ENCODE peak calls at places on chromosome 5, in four cellular contexts. E is K562, I is HepG2, J is H1. L is an unnamed sample.

GRCh38 chr5:100877277-100877676 is 25.8 kb downstream of the ST8SIA4 start:
- DNase-seq in E (no peak), I (no peak), J (no peak), L (no peak)

GRCh38 chr5:174338204-174339010 is 292.9 kb downstream of the NSG2 start:
- DNase-seq in E (no peak), I (no peak), J (no peak), L (no peak)

GRCh38 chr5:5348576-5348975 is 73.9 kb upstream of the ICE1 start:
- DNase-seq in E (no peak), I (no peak), J (no peak), L (no peak)

GRCh38 chr5:59207416-59207815 is 624.5 kb downstream of the RAB3C start:
- DNase-seq in E (no peak), I (no peak), J (no peak), L (no peak)

GRCh38 chr5:105684799-105685198 is 1985.9 kb downstream of the EFNA5 start:
- DNase-seq in E (no peak), I (no peak), J (no peak), L (no peak)

GRCh38 chr5:59436364-59437158 is 457.0 kb downstream of the PDE4D start:
- DNase-seq in E (no peak), I (no peak), J (no peak), L (no peak)

GRCh38 chr5:74167206-74167929 is 473.2 kb downstream of the ENC1 start:
- DNase-seq in E (no peak), I (no peak), J (no peak), L (peak)

GRCh38 chr5:91283899-91284298 is 99.2 kb downstream of the ARRDC3 start:
- DNase-seq in E (no peak), I (no peak), J (no peak), L (no peak)

GRCh38 chr5:149849280-149849985 is 95.2 kb downstream of the PDE6A start:
- DNase-seq in E (no peak), I (no peak), J (no peak), L (no peak)

GRCh38 chr5:56303511-56303910 is 70.4 kb upstream of the ANKRD55 start:
- DNase-seq in E (peak), I (no peak), J (no peak), L (no peak)

GRCh38 chr5:34791761-34792244 is 47.2 kb upstream of the TTC23L start:
- DNase-seq in E (peak), I (no peak), J (no peak), L (no peak)

GRCh38 chr5:53481887-53482716 is 1.7 kb downstream of the FST start:
- DNase-seq in E (peak), I (peak), J (peak), L (peak)

GRCh38 chr5:41856644-41857491 is 13.4 kb downstream of the OXCT1 start:
- DNase-seq in E (peak), I (peak), J (peak), L (peak)

GRCh38 chr5:1112596-1113331 is 901 bp upstream of the SLC12A7 start:
- DNase-seq in E (no peak), I (peak), J (no peak), L (no peak)

GRCh38 chr5:77168187-77168883 is 42.1 kb upstream of the PDE8B start:
- DNase-seq in E (no peak), I (no peak), J (no peak), L (peak)

GRCh38 chr5:124746916-124747769 is 704 bp upstream of the ZNF608 start:
- DNase-seq in E (no peak), I (peak), J (peak), L (peak)

GRCh38 chr5:37831821-37832524 is 7.9 kb downstream of the GDNF start:
- DNase-seq in E (no peak), I (peak), J (no peak), L (no peak)

GRCh38 chr5:102910240-102911226 is 155.4 kb downstream of the PAM start:
- DNase-seq in E (no peak), I (no peak), J (no peak), L (peak)

GRCh38 chr5:66498791-66499207 is 97.4 kb upstream of the MAST4 start:
- DNase-seq in E (peak), I (peak), J (no peak), L (no peak)

GRCh38 chr5:32233220-32233695 is 59.1 kb upstream of the GOLPH3 start:
- DNase-seq in E (no peak), I (no peak), J (no peak), L (no peak)

GRCh38 chr5:77138981-77139380 is 51.9 kb upstream of the ZBED3 start:
- DNase-seq in E (no peak), I (no peak), J (no peak), L (no peak)

GRCh38 chr5:132457371-132458225 is 33.0 kb downstream of the IRF1 start:
- DNase-seq in E (no peak), I (peak), J (no peak), L (no peak)

GRCh38 chr5:23257656-23258055 is 249.8 kb upstream of the PRDM9 start:
- DNase-seq in E (no peak), I (no peak), J (no peak), L (no peak)

GRCh38 chr5:133827001-133827400 is 141.4 kb downstream of the C5orf15 start:
- DNase-seq in E (no peak), I (no peak), J (no peak), L (no peak)

GRCh38 chr5:147193123-147193522 is 41.7 kb upstream of the STK32A start:
- DNase-seq in E (no peak), I (no peak), J (no peak), L (no peak)
- TF ChIP-seq KDM1A in E (no peak), I (no peak), J (no peak), L (no peak)

GRCh38 chr5:169583424-169584215 is at the start of gene SPDL1:
- DNase-seq in E (peak), I (peak), J (peak), L (peak)
- TF ChIP-seq EP300 in E (no peak), I (no peak), J (no peak), L (no peak)

GRCh38 chr5:176646049-176646706 is 1.1 kb upstream of the TSPAN17 start:
- DNase-seq in E (peak), I (no peak), J (no peak), L (no peak)
- H3K4me2 ChIP-seq in E (peak), I (peak), J (peak), L (peak)

GRCh38 chr5:142829821-142830220 is 59.6 kb downstream of the ARHGAP26 start:
- DNase-seq in E (no peak), I (no peak), J (no peak), L (no peak)
- TF ChIP-seq KDM1A in E (no peak), I (no peak), J (no peak), L (no peak)

L was measured in A549.